ENCODE peak calls at places on chromosome 5, in four cellular contexts. U is H9, E is omental fat pad, T is cardiac fibroblast. W is an unnamed sample.

GRCh38 chr5:138351056-138351455 is 1.4 kb upstream of the KDM3B start:
- DNase-seq in U (no peak), E (no peak), T (peak; percentile 86), W (no peak)

GRCh38 chr5:55393501-55394175 is 85.8 kb downstream of the MTREX start:
- DNase-seq in U (no peak), E (no peak), T (no peak), W (no peak)

GRCh38 chr5:154559398-154560276 is 81.6 kb upstream of the HAND1 start:
- DNase-seq in U (no peak), E (no peak), T (no peak), W (no peak)

GRCh38 chr5:112971285-112971684 is 5.3 kb upstream of the DCP2 start:
- DNase-seq in U (no peak), E (no peak), T (no peak), W (no peak)

GRCh38 chr5:88188458-88189132 is 80.0 kb downstream of the TMEM161B start:
- DNase-seq in U (no peak), E (no peak), T (peak; percentile 9), W (no peak)

GRCh38 chr5:134708301-134708700 is 30.0 kb upstream of the CAMLG start:
- DNase-seq in U (no peak), E (no peak), T (no peak), W (no peak)

GRCh38 chr5:95530441-95530840 is 24.3 kb downstream of the SKIC3 start:
- DNase-seq in U (no peak), E (no peak), T (peak; percentile 96), W (no peak)

GRCh38 chr5:86977808-86978207 is 289.9 kb upstream of the RASA1 start:
- DNase-seq in U (no peak), E (no peak), T (no peak), W (no peak)

GRCh38 chr5:154593091-154593490 is 115.1 kb upstream of the HAND1 start:
- DNase-seq in U (no peak), E (no peak), T (peak; percentile 76), W (no peak)

GRCh38 chr5:151661968-151662732 is 24.6 kb downstream of the SPARC start:
- DNase-seq in U (no peak), E (no peak), T (peak; percentile 30), W (no peak)

GRCh38 chr5:21159526-21160059 is 1171.6 kb upstream of the CDH18 start:
- DNase-seq in U (no peak), E (no peak), T (peak; percentile 18), W (no peak)

GRCh38 chr5:119966028-119966427 is 336.7 kb downstream of the FAM170A start:
- DNase-seq in U (no peak), E (no peak), T (peak; percentile 6), W (no peak)

GRCh38 chr5:144307726-144308125 is 137.1 kb downstream of the KCTD16 start:
- DNase-seq in U (no peak), E (no peak), T (no peak), W (no peak)

GRCh38 chr5:94402096-94402495 is 216.3 kb downstream of the KIAA0825 start:
- DNase-seq in U (no peak), E (no peak), T (no peak), W (no peak)

GRCh38 chr5:11719888-11720481 is 184.3 kb downstream of the CTNND2 start:
- DNase-seq in U (peak; percentile 75), E (no peak), T (peak; percentile 7), W (no peak)

GRCh38 chr5:169945831-169946261 is 34.4 kb downstream of the INSYN2B start:
- DNase-seq in U (peak; percentile 36), E (peak; percentile 24), T (peak; percentile 95), W (peak; percentile 80)

GRCh38 chr5:173753307-173754168 is 134.6 kb upstream of the CPEB4 start:
- DNase-seq in U (peak; percentile 85), E (no peak), T (no peak), W (no peak)

GRCh38 chr5:88948746-88949600 is 66.0 kb upstream of the MEF2C start:
- DNase-seq in U (no peak), E (no peak), T (no peak), W (no peak)

GRCh38 chr5:21236896-21237830 is 1249.2 kb upstream of the CDH18 start:
- DNase-seq in U (no peak), E (no peak), T (peak; percentile 4), W (no peak)

GRCh38 chr5:56480305-56481146 is 247.4 kb upstream of the ANKRD55 start:
- DNase-seq in U (peak; percentile 47), E (no peak), T (peak; percentile 43), W (no peak)

GRCh38 chr5:127041571-127041970 is 11.2 kb upstream of the MARCHF3 start:
- DNase-seq in U (no peak), E (no peak), T (peak; percentile 66), W (no peak)

GRCh38 chr5:86411596-86411995 is 206.1 kb upstream of the COX7C start:
- DNase-seq in U (no peak), E (no peak), T (no peak), W (no peak)

GRCh38 chr5:82813951-82814350 is 263.2 kb downstream of the TMEM167A start:
- DNase-seq in U (no peak), E (no peak), T (no peak), W (no peak)

GRCh38 chr5:54637654-54638053 is 120.1 kb downstream of the SNX18 start:
- DNase-seq in U (no peak), E (no peak), T (peak; percentile 22), W (no peak)

GRCh38 chr5:8580298-8580697 is 711.4 kb downstream of the MTRR start:
- DNase-seq in U (no peak), E (no peak), T (no peak), W (no peak)

GRCh38 chr5:115360036-115360685 is 63.7 kb upstream of the CCDC112 start:
- DNase-seq in U (no peak), E (no peak), T (no peak), W (no peak)

GRCh38 chr5:96172436-96172835 is 210.8 kb upstream of the ELL2 start:
- DNase-seq in U (no peak), E (no peak), T (peak; percentile 77), W (no peak)

GRCh38 chr5:83255268-83255667 is 177.9 kb downstream of the XRCC4 start:
- DNase-seq in U (no peak), E (no peak), T (peak; percentile 57), W (no peak)

GRCh38 chr5:133994297-133994989 is 10.3 kb downstream of the VDAC1 start:
- DNase-seq in U (no peak), E (no peak), T (no peak), W (no peak)

DNA sequence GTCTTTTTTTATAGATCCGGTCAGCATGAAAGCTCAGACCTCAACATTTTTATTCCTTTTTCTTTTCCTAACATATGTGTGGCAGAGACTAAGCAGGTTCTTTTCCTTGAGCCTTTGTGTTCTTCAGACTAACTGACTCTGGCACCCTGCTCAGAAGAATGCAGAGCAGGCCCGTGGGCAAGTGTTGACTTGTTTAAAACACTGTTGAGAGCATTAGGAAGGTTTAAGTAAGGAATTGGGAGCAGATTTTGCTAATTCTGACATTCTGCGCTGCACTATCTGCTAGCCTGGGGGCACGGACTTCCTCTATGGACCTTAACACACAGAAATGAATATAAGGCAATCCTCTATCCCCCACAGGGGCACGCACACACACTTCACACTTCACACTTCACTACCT is 182.5 kb upstream of the PIK3R1 start:
- DNase-seq in U (no peak), E (no peak), T (no peak), W (no peak)
- TF ChIP-seq CTCF in U (no peak), E (no peak), T (no peak), W (no peak)

DNA sequence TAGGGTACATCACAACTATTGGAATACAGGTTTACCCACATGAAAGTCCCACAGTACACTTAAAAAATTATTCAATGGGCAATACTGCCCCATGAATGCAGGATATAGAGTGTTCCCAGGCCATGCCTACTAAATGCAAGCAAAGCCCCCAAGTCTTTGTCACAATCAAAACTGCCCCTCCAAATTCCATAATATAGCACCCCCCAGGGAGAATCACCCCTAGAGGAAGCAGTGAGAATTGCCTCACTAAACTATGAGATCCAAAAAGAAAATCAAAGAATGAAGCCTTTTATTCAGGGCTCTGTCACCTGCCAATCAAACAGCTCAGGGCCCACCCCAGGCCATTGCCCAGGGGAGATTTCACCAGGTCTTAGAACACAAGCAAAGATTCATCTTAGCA is 90.8 kb downstream of the ATPSCKMT start:
- DNase-seq in U (no peak), E (no peak), T (no peak), W (no peak)
- TF ChIP-seq CTCF in U (peak; percentile 45), E (no peak), T (peak; percentile 8), W (no peak)

GRCh38 chr5:108148715-108149139 is 233.2 kb downstream of the FBXL17 start:
- DNase-seq in U (no peak), E (no peak), T (peak; percentile 49), W (no peak)
- TF ChIP-seq CTCF in U (peak; percentile 76), E (no peak), T (peak; percentile 55), W (peak; percentile 20)

DNA sequence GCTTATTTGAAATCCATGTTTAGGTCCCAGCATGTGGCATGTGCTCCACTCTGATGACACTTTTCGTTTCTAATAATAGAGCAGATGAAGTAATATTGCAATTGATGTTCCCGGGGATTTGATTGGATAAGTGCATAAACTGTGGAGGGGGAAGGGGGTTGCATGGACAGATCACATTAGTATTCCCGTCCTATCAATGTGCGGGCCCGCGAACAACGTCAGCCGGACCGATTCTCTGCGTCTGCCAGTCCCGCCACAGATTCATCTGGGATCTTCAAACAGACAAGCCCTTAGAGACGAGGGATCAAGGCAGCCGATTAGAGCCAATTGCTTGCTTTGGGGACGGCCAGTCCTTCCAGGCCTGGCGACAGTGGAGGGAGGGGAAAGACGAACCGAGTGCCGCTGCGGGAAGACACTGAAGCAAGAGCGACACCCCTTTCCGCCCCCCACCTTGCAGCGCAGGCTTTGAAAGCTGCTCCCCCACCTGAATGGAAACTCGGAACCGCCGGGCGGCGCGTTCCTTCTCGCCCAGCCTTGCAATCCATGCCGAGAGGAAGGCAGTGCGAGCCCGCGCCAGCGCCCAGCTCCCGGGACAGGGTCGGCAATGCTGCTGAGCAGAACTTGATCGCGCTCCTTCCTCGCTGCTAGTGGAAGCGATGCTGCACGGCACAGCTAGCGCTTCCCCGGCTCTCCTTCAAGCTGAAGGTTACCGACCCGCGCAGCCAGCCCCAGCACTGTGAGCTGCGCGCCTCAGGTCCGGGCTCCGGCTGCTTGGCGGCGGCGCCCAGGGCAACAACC is at the start of gene RGS7BP:
- DNase-seq in U (peak; percentile 67), E (no peak), T (peak; percentile 35), W (no peak)
- TF ChIP-seq CTCF in U (peak; percentile 55), E (no peak), T (no peak), W (no peak)

DNA sequence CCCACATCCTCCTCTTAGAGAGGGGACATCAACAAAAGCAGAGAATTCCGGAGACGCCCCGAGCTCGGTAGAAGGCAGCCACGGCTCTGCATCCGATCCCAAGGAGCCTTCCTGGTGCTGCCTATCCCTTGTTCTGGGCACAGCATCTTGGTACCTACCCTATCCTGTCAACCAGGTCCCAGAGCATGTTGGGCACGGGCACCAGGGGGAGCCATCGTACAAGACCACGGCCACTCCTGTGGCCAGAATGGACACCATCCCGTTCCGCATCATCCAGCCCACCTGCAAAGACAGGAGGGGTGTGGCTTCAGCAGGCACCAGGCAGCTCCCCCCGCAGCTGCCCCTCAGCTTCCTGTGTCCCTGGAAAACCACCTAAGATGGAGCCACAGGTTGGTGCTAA is 62.7 kb upstream of the ZNF354A start:
- DNase-seq in U (peak; percentile 90), E (no peak), T (no peak), W (no peak)
- TF ChIP-seq CTCF in U (peak; percentile 80), E (no peak), T (no peak), W (no peak)

W was measured in suprapubic skin.